ENCODE peak calls at places on chromosomes 11 and 22, in ten cellular contexts. F, W, U, Q, I, O, Y, H, Z and C are unnamed samples.
A peak's percentile ranks its signal among the peaks of the same experiment; 100 is the strongest.

GRCh38 chr11:134519788-134520187 is 107.7 kb upstream of the B3GAT1 start:
- DNase-seq in Y (no peak), O (no peak), F (no peak), H (no peak), Q (no peak), W (no peak), U (no peak), Z (no peak), I (peak; percentile 7), C (no peak)

GRCh38 chr22:37430941-37431340 is 3.7 kb upstream of the ELFN2 start:
- DNase-seq in H (no peak), Y (no peak), Q (no peak), F (no peak), I (no peak), W (no peak), O (no peak), Z (no peak), U (no peak), C (no peak)

GRCh38 chr11:6321961-6322362 is 1.7 kb upstream of the CAVIN3 start:
- DNase-seq in H (peak; percentile 89), W (peak; percentile 18), O (peak; percentile 82), U (no peak), F (peak; percentile 60), Y (no peak), Z (peak; percentile 62), Q (peak; percentile 61), I (no peak), C (no peak)

GRCh38 chr11:65225284-65226102 is 36.3 kb upstream of the POLA2 start:
- DNase-seq in W (peak; percentile 88), H (peak; percentile 69), O (peak; percentile 52), I (peak; percentile 73), Y (peak; percentile 58), U (peak; percentile 16), Q (peak; percentile 63), F (peak; percentile 74), Z (peak; percentile 68), C (peak; percentile 59)

GRCh38 chr22:24521791-24522245 is 26.7 kb downstream of the UPB1 start:
- DNase-seq in F (peak; percentile 69), Q (peak; percentile 52), Y (peak; percentile 57), H (peak; percentile 87), U (no peak), O (peak; percentile 60), Z (peak; percentile 59), I (peak; percentile 76), W (peak; percentile 91), C (peak; percentile 38)

GRCh38 chr11:72523991-72524390 is 89.7 kb upstream of the CLPB start:
- DNase-seq in Q (no peak), H (no peak), I (no peak), Z (no peak), U (no peak), O (no peak), Y (no peak), W (no peak), F (no peak), C (no peak)

GRCh38 chr11:87743002-87743401 is 432.2 kb downstream of the RAB38 start:
- DNase-seq in U (no peak), Q (no peak), Z (no peak), F (no peak), O (no peak), H (no peak), Y (no peak), W (peak; percentile 59), I (no peak), C (no peak)

GRCh38 chr11:83156150-83156995 is 558 bp upstream of the PCF11 start:
- DNase-seq in W (peak; percentile 100), O (peak; percentile 100), U (peak; percentile 100), I (peak; percentile 99), F (peak; percentile 100), H (peak; percentile 100), Y (peak; percentile 99), Q (peak; percentile 100), Z (peak; percentile 100), C (peak; percentile 93)

GRCh38 chr11:81744336-81745116 is 989.1 kb downstream of the FAM181B start:
- DNase-seq in U (no peak), O (no peak), H (no peak), F (no peak), W (no peak), Q (no peak), Z (no peak), I (no peak), Y (no peak), C (no peak)

GRCh38 chr22:26709617-26710390 is 52.4 kb downstream of the MIAT start:
- DNase-seq in F (peak; percentile 53), W (no peak), U (no peak), Y (no peak), Q (peak; percentile 69), H (no peak), O (peak; percentile 76), Z (peak; percentile 56), I (no peak), C (no peak)

GRCh38 chr22:43821606-43822425 is 9.7 kb upstream of the EFCAB6 start:
- DNase-seq in O (no peak), Q (no peak), I (no peak), W (no peak), H (no peak), Z (no peak), Y (no peak), U (no peak), F (no peak), C (no peak)

GRCh38 chr22:35697142-35697541 is 20.5 kb upstream of the APOL5 start:
- DNase-seq in Y (no peak), U (no peak), O (no peak), W (no peak), Q (no peak), H (no peak), Z (no peak), F (no peak), I (no peak), C (no peak)

GRCh38 chr22:47310601-47311000 is 548.2 kb downstream of the TBC1D22A start:
- DNase-seq in H (peak; percentile 68), W (no peak), F (no peak), Z (peak; percentile 8), I (no peak), Q (no peak), Y (no peak), U (no peak), O (peak; percentile 31), C (no peak)

DNA sequence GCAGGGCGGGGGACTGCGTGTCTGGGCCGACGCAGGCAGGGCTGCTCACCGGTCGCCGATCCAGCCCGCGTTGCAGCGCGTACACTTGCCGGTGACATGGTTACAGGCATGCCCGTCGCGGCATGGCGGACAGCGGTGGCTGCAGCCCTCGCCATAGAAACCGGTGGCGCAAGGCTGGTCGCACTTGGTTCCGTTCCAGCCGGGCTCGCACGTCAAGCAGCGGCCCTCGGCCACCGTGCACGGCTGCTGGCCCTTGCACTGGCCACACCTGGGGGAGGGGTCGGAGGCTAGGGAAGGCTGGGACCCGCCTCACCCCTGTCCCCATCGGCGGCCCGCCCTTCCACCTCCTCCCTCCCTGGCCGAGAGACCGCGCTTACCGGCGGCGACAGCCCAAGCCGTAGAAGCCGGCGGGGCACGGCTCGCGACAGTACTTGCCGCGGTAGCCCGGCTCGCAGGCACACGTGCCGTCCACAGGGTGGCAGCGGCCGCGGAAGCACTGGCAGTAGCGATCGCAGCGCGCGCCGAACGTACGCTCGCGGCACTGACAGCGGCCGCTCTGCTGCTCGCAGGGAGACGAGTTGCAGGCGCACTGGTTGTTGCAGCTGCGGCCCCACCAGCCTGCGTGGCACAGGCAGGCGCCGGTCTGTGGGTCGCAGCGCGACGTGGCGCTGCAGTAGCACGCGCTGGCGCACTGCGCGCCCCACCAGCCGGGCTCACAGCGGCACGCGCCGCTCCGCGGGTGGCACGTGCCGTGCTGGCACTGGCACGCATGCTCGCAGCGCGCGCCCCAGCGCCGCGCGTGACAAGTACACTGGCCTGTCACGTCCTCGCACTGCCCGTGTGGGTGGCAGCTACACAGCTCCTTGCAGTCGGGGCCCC is 6.7 kb downstream of the SCARF2 start:
- DNase-seq in Y (peak; percentile 40), I (peak; percentile 70), Q (peak; percentile 45), U (no peak), O (no peak), Z (no peak), H (peak; percentile 15), W (peak; percentile 87), F (no peak), C (peak; percentile 64)
- TF ChIP-seq CTCF in Y (peak; percentile 23), I (peak; percentile 32), Q (no peak), U (no peak), O (no peak), Z (no peak), H (peak; percentile 55), W (peak; percentile 32), F (no peak), C (peak; percentile 19)

DNA sequence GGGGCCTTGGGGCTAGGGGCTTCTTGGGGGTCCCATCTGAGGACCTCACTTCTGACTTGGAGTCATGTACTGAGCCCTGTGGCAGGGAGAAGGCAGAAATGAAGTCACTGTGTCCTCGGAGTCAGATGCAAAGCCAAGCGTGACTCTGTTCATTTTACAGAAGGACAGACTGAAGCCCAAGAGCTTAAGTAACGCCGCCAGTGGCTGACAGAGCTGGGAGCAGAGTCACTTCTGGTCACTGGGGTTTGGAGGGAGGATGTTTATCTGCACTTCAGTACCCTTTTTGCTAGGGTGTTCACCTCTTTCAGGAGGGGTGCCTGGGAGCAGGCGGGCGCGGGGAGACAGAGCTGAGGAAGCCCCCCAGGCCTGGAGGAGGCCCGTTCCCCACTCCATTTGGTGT is 10.7 kb downstream of the CD6 start:
- DNase-seq in I (no peak), O (no peak), H (no peak), Y (no peak), Z (no peak), F (no peak), U (no peak), Q (no peak), W (no peak), C (no peak)
- TF ChIP-seq CTCF in I (no peak), O (no peak), H (no peak), Y (no peak), Z (no peak), F (no peak), U (no peak), Q (no peak), W (no peak), C (no peak)

GRCh38 chr11:13114566-13115465 is 105.7 kb downstream of the RASSF10 start:
- DNase-seq in H (no peak), I (peak; percentile 48), Q (no peak), Y (no peak), U (no peak), Z (no peak), W (peak; percentile 69), O (no peak), F (no peak), C (no peak)
- TF ChIP-seq CTCF in H (peak; percentile 50), I (no peak), Q (no peak), Y (no peak), U (no peak), Z (no peak), W (peak; percentile 60), O (no peak), F (no peak), C (no peak)

GRCh38 chr11:86610559-86611341 is 61.7 kb downstream of the ME3 start:
- DNase-seq in H (no peak), O (no peak), U (no peak), I (no peak), Z (no peak), F (no peak), Q (no peak), Y (no peak), W (no peak), C (no peak)

GRCh38 chr11:86608251-86608799 is 64.1 kb downstream of the ME3 start:
- DNase-seq in H (peak; percentile 80), I (peak; percentile 48), Y (peak; percentile 78), Q (peak; percentile 85), O (peak; percentile 80), U (peak; percentile 46), Z (peak; percentile 88), W (peak; percentile 82), F (peak; percentile 86), C (peak; percentile 56)

GRCh38 chr11:86606270-86606848 is 66.1 kb downstream of the ME3 start:
- DNase-seq in W (no peak), U (no peak), Q (no peak), Z (no peak), I (no peak), H (no peak), O (no peak), F (no peak), Y (no peak), C (no peak)

GRCh38 chr11:86606849-86607481 is 65.5 kb downstream of the ME3 start:
- DNase-seq in H (peak; percentile 76), Q (no peak), F (no peak), Y (no peak), I (no peak), O (peak; percentile 60), W (no peak), Z (peak; percentile 44), U (no peak), C (no peak)
- TF ChIP-seq CTCF in H (no peak), Q (no peak), F (no peak), Y (no peak), I (no peak), O (no peak), W (no peak), Z (peak; percentile 29), U (peak; percentile 33), C (no peak)